ENCODE peak calls at places on chromosome 5, in seven cellular contexts. One of them, this sample, is unnamed.

GRCh38 chr5:177383181-177383580 is 1.1 kb upstream of the SLC34A1 start:
- DNase-seq in NCI-H1092: no peak
- DNase-seq in T47D: no peak
- DNase-seq in stimulated activated naive B cell treated with anti-CD40 and anti-IgM and Interleukin-4, amounts not matched to agents 10 μg/mL and 1 μg/mL and 100 μg/mL, for 72 hours: no peak
- DNase-seq in AG08396: no peak
- DNase-seq in nucleus accumbens: no peak
- DNase-seq in GM04504: no peak
- DNase-seq in this sample: no peak

GRCh38 chr5:38905516-38905915 is 59.7 kb downstream of the OSMR start:
- DNase-seq in nucleus accumbens: no peak
- DNase-seq in T47D: no peak
- DNase-seq in stimulated activated naive B cell treated with anti-CD40 and anti-IgM and Interleukin-4, amounts not matched to agents 10 μg/mL and 1 μg/mL and 100 μg/mL, for 72 hours: no peak
- DNase-seq in GM04504: no peak
- DNase-seq in AG08396: no peak
- DNase-seq in NCI-H1092: no peak
- DNase-seq in this sample: no peak

GRCh38 chr5:106862450-106863193 is 808.1 kb downstream of the EFNA5 start:
- DNase-seq in stimulated activated naive B cell treated with anti-CD40 and anti-IgM and Interleukin-4, amounts not matched to agents 10 μg/mL and 1 μg/mL and 100 μg/mL, for 72 hours: no peak
- DNase-seq in T47D: no peak
- DNase-seq in GM04504: no peak
- DNase-seq in nucleus accumbens: no peak
- DNase-seq in NCI-H1092: no peak
- DNase-seq in AG08396: no peak
- DNase-seq in this sample: no peak

GRCh38 chr5:93573627-93573974 is 7.4 kb downstream of the NR2F1-AS1 start:
- DNase-seq in stimulated activated naive B cell treated with anti-CD40 and anti-IgM and Interleukin-4, amounts not matched to agents 10 μg/mL and 1 μg/mL and 100 μg/mL, for 72 hours: no peak
- DNase-seq in GM04504: no peak
- DNase-seq in AG08396: peak
- DNase-seq in NCI-H1092: no peak
- DNase-seq in nucleus accumbens: no peak
- DNase-seq in T47D: no peak
- DNase-seq in this sample: no peak

GRCh38 chr5:57662991-57663390 is 180.4 kb upstream of the ACTBL2 start:
- DNase-seq in stimulated activated naive B cell treated with anti-CD40 and anti-IgM and Interleukin-4, amounts not matched to agents 10 μg/mL and 1 μg/mL and 100 μg/mL, for 72 hours: no peak
- DNase-seq in nucleus accumbens: no peak
- DNase-seq in GM04504: no peak
- DNase-seq in T47D: no peak
- DNase-seq in NCI-H1092: no peak
- DNase-seq in AG08396: no peak
- DNase-seq in this sample: no peak

GRCh38 chr5:170557314-170557713 is 53.5 kb downstream of the KCNIP1 start:
- DNase-seq in nucleus accumbens: no peak
- DNase-seq in GM04504: no peak
- DNase-seq in T47D: no peak
- DNase-seq in AG08396: no peak
- DNase-seq in NCI-H1092: no peak
- DNase-seq in stimulated activated naive B cell treated with anti-CD40 and anti-IgM and Interleukin-4, amounts not matched to agents 10 μg/mL and 1 μg/mL and 100 μg/mL, for 72 hours: no peak
- DNase-seq in this sample: no peak

GRCh38 chr5:1725641-1726468 is 73.8 kb downstream of the MRPL36 start:
- DNase-seq in AG08396: no peak
- DNase-seq in T47D: no peak
- DNase-seq in stimulated activated naive B cell treated with anti-CD40 and anti-IgM and Interleukin-4, amounts not matched to agents 10 μg/mL and 1 μg/mL and 100 μg/mL, for 72 hours: no peak
- DNase-seq in nucleus accumbens: no peak
- DNase-seq in GM04504: no peak
- DNase-seq in NCI-H1092: no peak
- DNase-seq in this sample: no peak

GRCh38 chr5:37694867-37695266 is 145.0 kb downstream of the GDNF start:
- DNase-seq in nucleus accumbens: no peak
- DNase-seq in T47D: no peak
- DNase-seq in AG08396: no peak
- DNase-seq in stimulated activated naive B cell treated with anti-CD40 and anti-IgM and Interleukin-4, amounts not matched to agents 10 μg/mL and 1 μg/mL and 100 μg/mL, for 72 hours: no peak
- DNase-seq in NCI-H1092: no peak
- DNase-seq in GM04504: no peak
- DNase-seq in this sample: no peak

GRCh38 chr5:10760033-10760975 is 730 bp downstream of the DAP start:
- DNase-seq in nucleus accumbens: no peak
- DNase-seq in stimulated activated naive B cell treated with anti-CD40 and anti-IgM and Interleukin-4, amounts not matched to agents 10 μg/mL and 1 μg/mL and 100 μg/mL, for 72 hours: no peak
- DNase-seq in NCI-H1092: peak
- DNase-seq in T47D: peak
- DNase-seq in AG08396: peak
- DNase-seq in GM04504: peak
- DNase-seq in this sample: no peak

GRCh38 chr5:3034449-3034848 is 283.0 kb upstream of the IRX2 start:
- DNase-seq in AG08396: no peak
- DNase-seq in nucleus accumbens: no peak
- DNase-seq in GM04504: no peak
- DNase-seq in stimulated activated naive B cell treated with anti-CD40 and anti-IgM and Interleukin-4, amounts not matched to agents 10 μg/mL and 1 μg/mL and 100 μg/mL, for 72 hours: no peak
- DNase-seq in T47D: no peak
- DNase-seq in NCI-H1092: no peak
- DNase-seq in this sample: no peak

GRCh38 chr5:124262443-124262842 is 484.0 kb downstream of the ZNF608 start:
- DNase-seq in nucleus accumbens: no peak
- DNase-seq in AG08396: no peak
- DNase-seq in NCI-H1092: no peak
- DNase-seq in GM04504: no peak
- DNase-seq in T47D: peak
- DNase-seq in stimulated activated naive B cell treated with anti-CD40 and anti-IgM and Interleukin-4, amounts not matched to agents 10 μg/mL and 1 μg/mL and 100 μg/mL, for 72 hours: no peak
- DNase-seq in this sample: no peak

GRCh38 chr5:139394654-139395566 is at the start of gene PROB1:
- DNase-seq in T47D: no peak
- DNase-seq in nucleus accumbens: no peak
- DNase-seq in GM04504: no peak
- DNase-seq in NCI-H1092: no peak
- DNase-seq in AG08396: peak
- DNase-seq in stimulated activated naive B cell treated with anti-CD40 and anti-IgM and Interleukin-4, amounts not matched to agents 10 μg/mL and 1 μg/mL and 100 μg/mL, for 72 hours: no peak
- DNase-seq in this sample: no peak

GRCh38 chr5:35151151-35151920 is 79.0 kb downstream of the PRLR start:
- DNase-seq in stimulated activated naive B cell treated with anti-CD40 and anti-IgM and Interleukin-4, amounts not matched to agents 10 μg/mL and 1 μg/mL and 100 μg/mL, for 72 hours: no peak
- DNase-seq in nucleus accumbens: no peak
- DNase-seq in T47D: no peak
- DNase-seq in NCI-H1092: no peak
- DNase-seq in GM04504: no peak
- DNase-seq in AG08396: no peak
- DNase-seq in this sample: no peak

GRCh38 chr5:39947657-39948056 is 522.9 kb upstream of the DAB2 start:
- DNase-seq in NCI-H1092: no peak
- DNase-seq in T47D: peak
- DNase-seq in AG08396: no peak
- DNase-seq in stimulated activated naive B cell treated with anti-CD40 and anti-IgM and Interleukin-4, amounts not matched to agents 10 μg/mL and 1 μg/mL and 100 μg/mL, for 72 hours: no peak
- DNase-seq in nucleus accumbens: no peak
- DNase-seq in GM04504: no peak
- DNase-seq in this sample: no peak

This sample was measured in NCI-H1436.